ENCODE peak calls at places on chromosomes 12 and 14, in seven cellular contexts. E is mesendoderm, H is IMR-90, A is neuronal stem cell, N is mesenchymal stem cell, L is trophoblast cell, G is H1. S is an unnamed sample.

GRCh38 chr14:92945959-92946846 is 23.3 kb downstream of the CHGA start:
- DNase-seq in E (no peak), H (peak), A (no peak), N (no peak), L (no peak), G (no peak), S (no peak)

GRCh38 chr14:63051966-63052365 is 6.7 kb upstream of the KCNH5 start:
- DNase-seq in E (no peak), H (no peak), A (no peak), N (no peak), L (peak), G (no peak), S (no peak)

GRCh38 chr12:50859621-50860020 is 16.9 kb downstream of the TMPRSS12 start:
- DNase-seq in E (no peak), H (no peak), A (no peak), N (no peak), L (no peak), G (no peak), S (no peak)

GRCh38 chr12:25615119-25615518 is 62.0 kb upstream of the LMNTD1 start:
- DNase-seq in E (peak), H (peak), A (no peak), N (peak), L (peak), G (no peak), S (no peak)

GRCh38 chr12:14883663-14884062 is 2.0 kb downstream of the MGP start:
- DNase-seq in E (no peak), H (no peak), A (no peak), N (no peak), L (no peak), G (no peak), S (no peak)

GRCh38 chr12:70032076-70032475 is 207.0 kb downstream of the MYRFL start:
- DNase-seq in E (no peak), H (no peak), A (no peak), N (no peak), L (no peak), G (no peak), S (no peak)

GRCh38 chr14:77105118-77105517 is 7.1 kb downstream of the CIPC start:
- DNase-seq in E (peak), H (no peak), A (no peak), N (no peak), L (no peak), G (no peak), S (no peak)

GRCh38 chr14:51716610-51717009 is 64.9 kb downstream of the FRMD6 start:
- DNase-seq in E (no peak), H (peak), A (no peak), N (peak), L (no peak), G (no peak), S (no peak)

GRCh38 chr12:106583578-106584103 is 837 bp downstream of the RFX4 start:
- DNase-seq in E (no peak), H (peak), A (peak), N (peak), L (no peak), G (peak), S (peak)

GRCh38 chr12:109670647-109671046 is 43.0 kb upstream of the FAM222A start:
- DNase-seq in E (no peak), H (no peak), A (no peak), N (no peak), L (no peak), G (no peak), S (peak)

GRCh38 chr12:109542876-109543275 is 30.4 kb downstream of the MMAB start:
- DNase-seq in E (no peak), H (no peak), A (no peak), N (no peak), L (no peak), G (no peak), S (no peak)

GRCh38 chr14:34711169-34711568 is 3.2 kb downstream of the CFL2 start:
- DNase-seq in E (no peak), H (peak), A (no peak), N (peak), L (peak), G (no peak), S (no peak)

GRCh38 chr12:47139010-47139681 is 59.4 kb upstream of the AMIGO2 start:
- DNase-seq in E (no peak), H (no peak), A (no peak), N (no peak), L (no peak), G (no peak), S (no peak)

GRCh38 chr14:100321473-100322137 is 1.5 kb upstream of the SLC25A47 start:
- DNase-seq in E (no peak), H (no peak), A (no peak), N (no peak), L (no peak), G (no peak), S (no peak)

GRCh38 chr12:108526482-108527234 is 11.6 kb downstream of the FICD start:
- DNase-seq in E (peak), H (peak), A (peak), N (peak), L (no peak), G (no peak), S (no peak)

GRCh38 chr14:90809530-90810312 is 6.5 kb downstream of the TTC7B start:
- DNase-seq in E (no peak), H (no peak), A (no peak), N (no peak), L (no peak), G (no peak), S (no peak)

GRCh38 chr12:96061864-96062453 is 26.6 kb upstream of the LTA4H start:
- DNase-seq in E (peak), H (peak), A (peak), N (peak), L (peak), G (peak), S (peak)

GRCh38 chr14:98946995-98947394 is 325.0 kb downstream of the BCL11B start:
- DNase-seq in E (peak), H (no peak), A (no peak), N (no peak), L (no peak), G (no peak), S (no peak)

GRCh38 chr12:938810-939209 is 10.7 kb downstream of the RAD52 start:
- DNase-seq in E (no peak), H (no peak), A (no peak), N (no peak), L (no peak), G (no peak), S (no peak)

GRCh38 chr12:131834798-131835615 is 6.8 kb downstream of the MMP17 start:
- DNase-seq in E (no peak), H (no peak), A (no peak), N (no peak), L (no peak), G (peak), S (no peak)

GRCh38 chr14:98564006-98564405 is 708.0 kb downstream of the BCL11B start:
- DNase-seq in E (no peak), H (no peak), A (peak), N (no peak), L (no peak), G (no peak), S (no peak)

GRCh38 chr12:125355614-125356013 is 290.4 kb downstream of the AACS start:
- DNase-seq in E (no peak), H (no peak), A (no peak), N (no peak), L (no peak), G (no peak), S (no peak)

GRCh38 chr14:60760209-60760608 is 25.6 kb downstream of the MNAT1 start:
- DNase-seq in E (no peak), H (no peak), A (no peak), N (no peak), L (no peak), G (no peak), S (no peak)

GRCh38 chr12:118981285-118982201 is at the start of gene SRRM4:
- DNase-seq in E (peak), H (no peak), A (peak), N (no peak), L (no peak), G (peak), S (peak)

GRCh38 chr14:26008290-26008689 is 589.5 kb downstream of the NOVA1 start:
- DNase-seq in E (peak), H (no peak), A (no peak), N (no peak), L (no peak), G (no peak), S (peak)

GRCh38 chr12:122062832-122063690 is 15.5 kb upstream of the MLXIP start:
- DNase-seq in E (peak), H (peak), A (no peak), N (peak), L (peak), G (no peak), S (peak)

GRCh38 chr14:51848120-51848519 is 12.3 kb upstream of the GNG2 start:
- DNase-seq in E (no peak), H (no peak), A (no peak), N (no peak), L (no peak), G (no peak), S (no peak)

GRCh38 chr14:92185559-92185958 is 63.8 kb downstream of the CPSF2 start:
- DNase-seq in E (no peak), H (no peak), A (no peak), N (no peak), L (no peak), G (no peak), S (no peak)

GRCh38 chr14:89440997-89441909 is 24.2 kb upstream of the FOXN3 start:
- DNase-seq in E (peak), H (no peak), A (no peak), N (no peak), L (no peak), G (peak), S (peak)

GRCh38 chr14:75003250-75004027 is 718 bp downstream of the EIF2B2 start:
- DNase-seq in E (peak), H (no peak), A (no peak), N (peak), L (no peak), G (no peak), S (no peak)

GRCh38 chr12:51951843-51952722 is 584 bp downstream of the ACVR1B start:
- DNase-seq in E (peak), H (no peak), A (no peak), N (no peak), L (no peak), G (peak), S (peak)

GRCh38 chr12:96015672-96016071 is 19.5 kb upstream of the HAL start:
- DNase-seq in E (peak), H (peak), A (no peak), N (peak), L (peak), G (no peak), S (peak)

GRCh38 chr14:74952697-74953484 is 2.5 kb downstream of the PGF start:
- DNase-seq in E (no peak), H (no peak), A (no peak), N (no peak), L (no peak), G (no peak), S (no peak)

GRCh38 chr14:92356677-92357076 is 33.7 kb downstream of the SLC24A4 start:
- DNase-seq in E (no peak), H (no peak), A (no peak), N (no peak), L (no peak), G (no peak), S (no peak)

GRCh38 chr12:82833461-82833860 is 146.8 kb downstream of the TMTC2 start:
- DNase-seq in E (no peak), H (no peak), A (no peak), N (no peak), L (no peak), G (no peak), S (no peak)

GRCh38 chr12:79983969-79984629 is 49.2 kb upstream of the PPP1R12A start:
- DNase-seq in E (no peak), H (peak), A (no peak), N (peak), L (no peak), G (no peak), S (no peak)

GRCh38 chr14:81450100-81450531 is 50.0 kb upstream of the STON2 start:
- DNase-seq in E (peak), H (no peak), A (no peak), N (no peak), L (peak), G (no peak), S (peak)

GRCh38 chr14:81452341-81452740 is 52.2 kb upstream of the STON2 start:
- DNase-seq in E (no peak), H (no peak), A (no peak), N (no peak), L (no peak), G (no peak), S (no peak)

GRCh38 chr14:81452766-81453165 is 52.6 kb upstream of the STON2 start:
- DNase-seq in E (no peak), H (no peak), A (no peak), N (no peak), L (no peak), G (no peak), S (no peak)

GRCh38 chr14:81449576-81449975 is 49.5 kb upstream of the STON2 start:
- DNase-seq in E (peak), H (no peak), A (no peak), N (no peak), L (peak), G (no peak), S (no peak)

DNA sequence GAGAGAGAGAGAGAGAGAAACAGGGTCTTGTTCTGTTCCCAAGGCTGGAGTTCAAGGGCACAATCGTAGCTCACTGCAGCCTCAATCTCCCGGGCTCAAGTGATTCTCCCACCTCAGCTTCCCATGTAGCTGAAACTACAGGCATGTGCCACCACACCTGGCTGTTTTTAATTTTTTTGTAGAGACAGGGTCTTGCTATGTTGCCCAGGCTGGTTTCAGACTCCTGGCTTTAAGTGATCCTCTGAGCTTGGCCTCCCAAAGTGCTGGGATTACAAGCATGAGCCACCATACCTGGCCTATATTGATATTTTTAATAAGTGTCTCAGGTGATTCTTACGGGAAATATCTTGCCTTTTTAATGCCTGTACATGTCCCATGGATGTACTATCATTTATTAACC is 50.9 kb upstream of the STON2 start:
- DNase-seq in E (no peak), H (no peak), A (no peak), N (no peak), L (no peak), G (no peak), S (no peak)
- H4K8ac ChIP-seq in E (no peak), H (no peak), A (no peak), N (no peak), L (no peak), G (no peak), S (no peak)

GRCh38 chr12:128819293-128820144 is 4.2 kb downstream of the SLC15A4 start:
- DNase-seq in E (peak), H (no peak), A (no peak), N (no peak), L (no peak), G (no peak), S (no peak)

GRCh38 chr12:128815779-128816642 is 7.7 kb downstream of the SLC15A4 start:
- DNase-seq in E (no peak), H (no peak), A (no peak), N (no peak), L (no peak), G (no peak), S (no peak)

GRCh38 chr12:128816643-128816920 is 7.2 kb downstream of the SLC15A4 start:
- DNase-seq in E (no peak), H (no peak), A (no peak), N (no peak), L (no peak), G (no peak), S (no peak)

GRCh38 chr12:128818065-128819022 is 5.4 kb downstream of the SLC15A4 start:
- DNase-seq in E (peak), H (peak), A (no peak), N (peak), L (no peak), G (no peak), S (no peak)

DNA sequence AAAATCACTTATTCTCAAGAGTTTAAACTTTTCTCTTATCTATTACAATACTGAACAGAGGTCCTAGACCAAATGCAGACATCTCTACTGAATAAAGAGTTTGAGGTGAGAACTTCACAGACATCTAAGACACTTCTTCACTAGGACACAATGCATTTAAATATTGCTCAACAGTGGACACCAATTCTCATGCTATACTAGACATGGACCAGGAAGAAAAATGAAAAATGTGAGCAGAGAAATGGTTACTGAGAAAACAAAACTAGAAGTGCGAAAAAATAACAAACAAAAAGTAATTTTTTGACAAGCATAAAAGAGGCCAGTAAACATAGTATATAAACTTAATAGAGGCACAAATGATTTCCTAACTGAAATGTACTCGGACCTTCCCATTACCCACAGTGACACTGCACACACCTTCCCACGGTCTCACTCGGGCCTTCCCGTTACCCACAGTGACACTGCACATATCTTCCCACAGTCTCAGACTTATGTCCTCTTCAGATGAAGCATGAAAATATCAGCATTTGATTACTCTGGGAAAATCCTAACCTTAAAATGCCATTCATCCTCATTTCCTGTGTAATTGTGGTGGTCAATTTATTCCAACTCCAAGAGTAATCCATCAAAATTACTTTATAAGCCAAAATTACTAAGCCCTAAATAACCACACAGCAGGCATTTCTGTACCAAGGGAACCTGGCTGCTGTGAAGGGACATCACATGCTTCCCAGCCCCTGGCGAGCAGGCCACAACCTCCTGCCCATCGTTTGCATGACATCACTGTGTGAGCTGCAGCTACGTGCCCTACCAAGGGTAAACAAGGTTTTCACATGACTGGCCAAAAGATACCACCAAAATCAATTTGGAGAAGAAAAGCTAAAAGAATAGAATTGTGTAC is 6.4 kb downstream of the SLC15A4 start:
- DNase-seq in E (peak), H (peak), A (no peak), N (peak), L (no peak), G (no peak), S (no peak)
- H4K8ac ChIP-seq in E (no peak), H (peak), A (no peak), N (no peak), L (no peak), G (no peak), S (no peak)

DNA sequence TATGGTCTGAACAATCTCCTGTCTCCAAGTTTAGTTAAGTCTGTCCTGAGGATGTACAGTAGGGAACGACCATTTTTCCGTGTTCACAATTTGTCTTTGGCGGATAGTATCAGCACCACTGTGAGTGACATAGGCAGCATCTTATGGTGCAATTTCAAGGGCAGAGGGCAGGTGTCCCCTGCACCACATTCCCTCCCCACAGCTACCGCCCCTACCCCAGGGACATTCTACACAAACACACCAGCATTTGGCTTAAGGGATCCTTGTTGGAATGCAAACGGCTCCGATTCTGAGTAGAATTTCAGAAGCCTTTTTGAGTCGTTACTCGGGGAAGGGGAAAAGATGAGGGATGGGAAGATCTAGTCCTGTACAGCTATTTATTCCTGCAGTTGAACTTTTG is 25.1 kb upstream of the DICER1 start:
- DNase-seq in E (peak), H (no peak), A (no peak), N (no peak), L (peak), G (no peak), S (no peak)
- H4K8ac ChIP-seq in E (no peak), H (no peak), A (no peak), N (no peak), L (no peak), G (no peak), S (no peak)

GRCh38 chr12:113852695-113853490 is 113.2 kb downstream of the RBM19 start:
- DNase-seq in E (no peak), H (no peak), A (no peak), N (no peak), L (no peak), G (no peak), S (no peak)
- H4K8ac ChIP-seq in E (no peak), H (no peak), A (no peak), N (no peak), L (no peak), G (no peak), S (no peak)

DNA sequence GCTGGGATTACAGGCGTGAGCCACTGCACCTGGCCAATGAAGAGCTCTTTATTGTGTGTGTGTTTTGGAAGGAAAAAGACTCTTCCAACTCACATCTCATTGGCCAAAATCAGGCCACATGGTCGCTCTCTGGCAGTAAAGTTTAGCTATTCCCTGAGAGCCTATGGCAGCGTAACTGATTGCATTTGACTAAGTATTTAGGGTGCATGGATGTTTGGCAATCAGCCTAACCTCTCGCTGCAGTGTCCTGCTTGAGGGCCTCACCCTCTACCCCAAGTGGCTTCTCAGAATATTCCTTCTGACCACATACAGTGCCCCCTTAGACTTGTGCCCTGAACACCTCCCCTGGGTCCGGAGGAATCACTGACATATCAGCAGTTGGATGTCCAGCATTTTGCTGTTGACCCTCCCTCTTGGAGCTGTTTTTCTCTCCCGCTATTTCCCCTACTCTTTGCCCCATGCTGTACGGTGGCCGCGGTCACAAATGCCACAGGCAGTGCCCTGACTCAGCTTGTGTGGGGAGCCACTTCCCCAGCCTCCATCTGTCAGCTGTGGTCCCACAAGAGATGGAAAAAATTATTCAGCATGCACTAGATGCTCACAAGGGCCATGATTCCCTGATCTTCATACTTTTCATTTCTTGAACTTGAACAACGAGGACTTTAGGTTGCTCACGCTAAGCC is 9.5 kb downstream of the PHETA1 start:
- DNase-seq in E (no peak), H (no peak), A (no peak), N (peak), L (peak), G (no peak), S (no peak)
- H4K8ac ChIP-seq in E (no peak), H (no peak), A (no peak), N (no peak), L (no peak), G (no peak), S (no peak)

S was measured in H9.